ENCODE peak calls at places on chromosome 16, in six cellular contexts. One of them, this sample, is unnamed.
A peak's percentile ranks its signal among the peaks of the same experiment; 100 is the strongest.

GRCh38 chr16:63684702-63685101 is 1437.2 kb downstream of the CDH11 start:
- DNase-seq in NCI-H774: no peak
- DNase-seq in left cardiac atrium: no peak
- DNase-seq in DMS53: no peak
- DNase-seq in retina: no peak
- DNase-seq in NCI-H1105: no peak
- DNase-seq in this sample: no peak

GRCh38 chr16:30927789-30928378 is 4.5 kb downstream of the FBXL19 start:
- DNase-seq in NCI-H774: peak; percentile 89
- DNase-seq in left cardiac atrium: peak; percentile 56
- DNase-seq in DMS53: peak; percentile 90
- DNase-seq in retina: peak; percentile 67
- DNase-seq in NCI-H1105: peak; percentile 93
- DNase-seq in this sample: no peak

GRCh38 chr16:57859331-57859730 is 57.0 kb upstream of the KIFC3 start:
- DNase-seq in NCI-H774: no peak
- DNase-seq in left cardiac atrium: no peak
- DNase-seq in DMS53: peak; percentile 28
- DNase-seq in retina: no peak
- DNase-seq in NCI-H1105: no peak
- DNase-seq in this sample: no peak

GRCh38 chr16:9409753-9410493 is 318.5 kb downstream of the HAPSTR1 start:
- DNase-seq in NCI-H774: no peak
- DNase-seq in left cardiac atrium: no peak
- DNase-seq in DMS53: no peak
- DNase-seq in retina: no peak
- DNase-seq in NCI-H1105: no peak
- DNase-seq in this sample: no peak

GRCh38 chr16:28110074-28110473 is 46.6 kb upstream of the GSG1L start:
- DNase-seq in NCI-H774: no peak
- DNase-seq in left cardiac atrium: no peak
- DNase-seq in DMS53: no peak
- DNase-seq in retina: no peak
- DNase-seq in NCI-H1105: no peak
- DNase-seq in this sample: no peak

GRCh38 chr16:56121156-56121500 is 70.2 kb upstream of the GNAO1 start:
- DNase-seq in NCI-H774: no peak
- DNase-seq in left cardiac atrium: no peak
- DNase-seq in DMS53: no peak
- DNase-seq in retina: no peak
- DNase-seq in NCI-H1105: no peak
- DNase-seq in this sample: no peak

GRCh38 chr16:6573577-6573976 is 759.1 kb upstream of the RBFOX1 start:
- DNase-seq in NCI-H774: no peak
- DNase-seq in left cardiac atrium: no peak
- DNase-seq in DMS53: peak; percentile 10
- DNase-seq in retina: peak; percentile 82
- DNase-seq in NCI-H1105: no peak
- DNase-seq in this sample: no peak

GRCh38 chr16:4653981-4654380 is 29.4 kb downstream of the MGRN1 start:
- DNase-seq in NCI-H774: no peak
- DNase-seq in left cardiac atrium: no peak
- DNase-seq in DMS53: no peak
- DNase-seq in retina: no peak
- DNase-seq in NCI-H1105: no peak
- DNase-seq in this sample: no peak

GRCh38 chr16:86575754-86576557 is 2.4 kb upstream of the FOXL1 start:
- DNase-seq in NCI-H774: peak; percentile 14
- DNase-seq in left cardiac atrium: peak; percentile 84
- DNase-seq in DMS53: no peak
- DNase-seq in retina: peak; percentile 82
- DNase-seq in NCI-H1105: peak; percentile 77
- DNase-seq in this sample: peak; percentile 82

GRCh38 chr16:10667239-10667638 is 27.5 kb downstream of the TEKT5 start:
- DNase-seq in NCI-H774: no peak
- DNase-seq in left cardiac atrium: no peak
- DNase-seq in DMS53: peak; percentile 9
- DNase-seq in retina: no peak
- DNase-seq in NCI-H1105: no peak
- DNase-seq in this sample: no peak

GRCh38 chr16:17784073-17784472 is 313.3 kb upstream of the XYLT1 start:
- DNase-seq in NCI-H774: no peak
- DNase-seq in left cardiac atrium: no peak
- DNase-seq in DMS53: peak; percentile 0
- DNase-seq in retina: no peak
- DNase-seq in NCI-H1105: no peak
- DNase-seq in this sample: no peak

GRCh38 chr16:75376475-75376907 is 56.8 kb downstream of the CFDP1 start:
- DNase-seq in NCI-H774: no peak
- DNase-seq in left cardiac atrium: no peak
- DNase-seq in DMS53: no peak
- DNase-seq in retina: no peak
- DNase-seq in NCI-H1105: no peak
- DNase-seq in this sample: no peak

GRCh38 chr16:55272787-55273186 is 51.2 kb upstream of the IRX6 start:
- DNase-seq in NCI-H774: no peak
- DNase-seq in left cardiac atrium: no peak
- DNase-seq in DMS53: no peak
- DNase-seq in retina: no peak
- DNase-seq in NCI-H1105: no peak
- DNase-seq in this sample: no peak

GRCh38 chr16:55091213-55091870 is 160.7 kb downstream of the IRX5 start:
- DNase-seq in NCI-H774: no peak
- DNase-seq in left cardiac atrium: no peak
- DNase-seq in DMS53: no peak
- DNase-seq in retina: no peak
- DNase-seq in NCI-H1105: no peak
- DNase-seq in this sample: no peak

GRCh38 chr16:67951485-67951884 is 7.6 kb upstream of the LCAT start:
- DNase-seq in NCI-H774: no peak
- DNase-seq in left cardiac atrium: peak; percentile 69
- DNase-seq in DMS53: no peak
- DNase-seq in retina: no peak
- DNase-seq in NCI-H1105: no peak
- DNase-seq in this sample: no peak

GRCh38 chr16:79713609-79714309 is 113.2 kb upstream of the MAF start:
- DNase-seq in NCI-H774: no peak
- DNase-seq in left cardiac atrium: no peak
- DNase-seq in DMS53: no peak
- DNase-seq in retina: no peak
- DNase-seq in NCI-H1105: no peak
- DNase-seq in this sample: no peak

GRCh38 chr16:20774703-20775362 is 11.0 kb downstream of the ACSM3 start:
- DNase-seq in NCI-H774: peak; percentile 33
- DNase-seq in left cardiac atrium: peak; percentile 21
- DNase-seq in DMS53: peak; percentile 81
- DNase-seq in retina: peak; percentile 13
- DNase-seq in NCI-H1105: no peak
- DNase-seq in this sample: no peak

GRCh38 chr16:24834459-24835335 is 11.1 kb upstream of the SLC5A11 start:
- DNase-seq in NCI-H774: no peak
- DNase-seq in left cardiac atrium: no peak
- DNase-seq in DMS53: peak; percentile 61
- DNase-seq in retina: no peak
- DNase-seq in NCI-H1105: no peak
- DNase-seq in this sample: no peak

GRCh38 chr16:11871193-11871592 is 19.9 kb upstream of the RSL1D1 start:
- DNase-seq in NCI-H774: no peak
- DNase-seq in left cardiac atrium: no peak
- DNase-seq in DMS53: no peak
- DNase-seq in retina: peak; percentile 3
- DNase-seq in NCI-H1105: no peak
- DNase-seq in this sample: no peak

GRCh38 chr16:23597003-23597756 is 1.1 kb upstream of the NDUFAB1 start:
- DNase-seq in NCI-H774: no peak
- DNase-seq in left cardiac atrium: peak; percentile 34
- DNase-seq in DMS53: peak; percentile 73
- DNase-seq in retina: peak; percentile 8
- DNase-seq in NCI-H1105: peak; percentile 51
- DNase-seq in this sample: no peak

GRCh38 chr16:71467810-71468209 is 5.8 kb upstream of the ZNF23 start:
- DNase-seq in NCI-H774: no peak
- DNase-seq in left cardiac atrium: no peak
- DNase-seq in DMS53: peak; percentile 6
- DNase-seq in retina: peak; percentile 52
- DNase-seq in NCI-H1105: no peak
- DNase-seq in this sample: no peak

GRCh38 chr16:35398208-35398607 is 1938.8 kb downstream of the TP53TG3F start:
- DNase-seq in NCI-H774: no peak
- DNase-seq in left cardiac atrium: no peak
- DNase-seq in DMS53: no peak
- DNase-seq in retina: no peak
- DNase-seq in NCI-H1105: no peak
- DNase-seq in this sample: no peak

GRCh38 chr16:86880316-86881117 is 302.2 kb downstream of the FOXL1 start:
- DNase-seq in NCI-H774: no peak
- DNase-seq in left cardiac atrium: no peak
- DNase-seq in DMS53: no peak
- DNase-seq in retina: no peak
- DNase-seq in NCI-H1105: no peak
- DNase-seq in this sample: no peak

GRCh38 chr16:83992624-83993023 is 24.6 kb downstream of the NECAB2 start:
- DNase-seq in NCI-H774: no peak
- DNase-seq in left cardiac atrium: peak; percentile 40
- DNase-seq in DMS53: peak; percentile 5
- DNase-seq in retina: no peak
- DNase-seq in NCI-H1105: no peak
- DNase-seq in this sample: no peak

GRCh38 chr16:57264950-57265371 is 19.5 kb downstream of the PLLP start:
- DNase-seq in NCI-H774: peak; percentile 8
- DNase-seq in left cardiac atrium: peak; percentile 17
- DNase-seq in DMS53: no peak
- DNase-seq in retina: no peak
- DNase-seq in NCI-H1105: no peak
- DNase-seq in this sample: no peak

GRCh38 chr16:11152205-11152604 is 103.8 kb downstream of the SOCS1 start:
- DNase-seq in NCI-H774: no peak
- DNase-seq in left cardiac atrium: no peak
- DNase-seq in DMS53: peak; percentile 6
- DNase-seq in retina: peak; percentile 41
- DNase-seq in NCI-H1105: peak; percentile 69
- DNase-seq in this sample: no peak

GRCh38 chr16:27475561-27475960 is 73.6 kb downstream of the IL21R start:
- DNase-seq in NCI-H774: no peak
- DNase-seq in left cardiac atrium: no peak
- DNase-seq in DMS53: no peak
- DNase-seq in retina: no peak
- DNase-seq in NCI-H1105: no peak
- DNase-seq in this sample: no peak

GRCh38 chr16:2773188-2773968 is 3.7 kb downstream of the ELOB start:
- DNase-seq in NCI-H774: no peak
- DNase-seq in left cardiac atrium: peak; percentile 13
- DNase-seq in DMS53: no peak
- DNase-seq in retina: no peak
- DNase-seq in NCI-H1105: no peak
- DNase-seq in this sample: no peak

GRCh38 chr16:57284206-57284951 is at the start of gene PLLP:
- DNase-seq in NCI-H774: peak; percentile 53
- DNase-seq in left cardiac atrium: peak; percentile 40
- DNase-seq in DMS53: peak; percentile 90
- DNase-seq in retina: peak; percentile 79
- DNase-seq in NCI-H1105: peak; percentile 30
- DNase-seq in this sample: no peak